ENCODE peak calls at places on chromosomes 3 and 15, in ten cellular contexts. U, D, G, P, J, H, X, W, S and K are unnamed samples.
A peak's percentile ranks its signal among the peaks of the same experiment; 100 is the strongest.

GRCh38 chr3:192812736-192813383 is 85.5 kb upstream of the FGF12 start:
- DNase-seq in S (no peak), P (no peak), H (no peak), J (peak; percentile 62), W (peak; percentile 20), G (peak; percentile 5), D (peak; percentile 8), X (no peak), U (peak; percentile 54), K (peak; percentile 7)

GRCh38 chr3:194382196-194382891 is 12.8 kb upstream of the LRRC15 start:
- DNase-seq in H (no peak), J (no peak), S (no peak), D (no peak), U (no peak), G (no peak), P (no peak), X (no peak), W (no peak), K (no peak)

GRCh38 chr3:46950661-46951241 is 25.8 kb downstream of the CCDC12 start:
- DNase-seq in H (no peak), U (no peak), X (no peak), G (no peak), D (no peak), S (no peak), P (no peak), J (no peak), W (no peak), K (no peak)

GRCh38 chr3:63067999-63068645 is 192.9 kb upstream of the CADPS start:
- DNase-seq in H (no peak), W (no peak), J (peak; percentile 86), G (no peak), U (peak; percentile 39), P (no peak), D (no peak), S (no peak), X (no peak), K (peak; percentile 55)

GRCh38 chr3:139198929-139199328 is 144.9 kb upstream of the MRPS22 start:
- DNase-seq in G (no peak), W (no peak), S (no peak), P (no peak), U (peak; percentile 15), H (no peak), D (peak; percentile 33), J (no peak), X (no peak), K (no peak)

GRCh38 chr3:67288707-67289106 is 290.6 kb downstream of the KBTBD8 start:
- DNase-seq in X (no peak), H (no peak), P (no peak), J (no peak), U (no peak), D (no peak), S (no peak), G (no peak), W (no peak), K (no peak)

GRCh38 chr15:85137507-85138175 is 156.0 kb downstream of the PDE8A start:
- DNase-seq in W (no peak), S (no peak), J (peak; percentile 42), D (peak; percentile 93), P (no peak), H (no peak), G (no peak), U (no peak), X (no peak), K (no peak)

GRCh38 chr3:129514563-129514962 is 13.9 kb upstream of the RHO start:
- DNase-seq in U (no peak), G (no peak), W (no peak), S (no peak), P (no peak), J (no peak), D (no peak), H (no peak), X (no peak), K (no peak)

GRCh38 chr3:100010087-100010417 is 104.2 kb downstream of the FILIP1L start:
- DNase-seq in P (no peak), U (no peak), S (no peak), W (no peak), X (no peak), J (no peak), G (no peak), H (no peak), D (no peak), K (no peak)

GRCh38 chr3:33212406-33212805 is 6.2 kb downstream of the SUSD5 start:
- DNase-seq in U (no peak), D (no peak), P (no peak), G (no peak), X (no peak), S (no peak), J (no peak), H (no peak), W (no peak), K (no peak)

GRCh38 chr3:121467085-121467484 is 78.7 kb downstream of the POLQ start:
- DNase-seq in S (no peak), P (no peak), G (no peak), X (no peak), D (no peak), W (no peak), U (no peak), J (no peak), H (no peak), K (no peak)

GRCh38 chr3:101383656-101384055 is 63.3 kb upstream of the IMPG2 start:
- DNase-seq in D (no peak), J (no peak), S (no peak), W (no peak), U (no peak), H (no peak), X (no peak), P (no peak), G (no peak), K (no peak)

GRCh38 chr15:101255615-101256350 is 3.9 kb upstream of the CHSY1 start:
- DNase-seq in G (no peak), X (no peak), P (no peak), S (peak; percentile 54), D (peak; percentile 17), U (no peak), H (no peak), W (no peak), J (peak; percentile 82), K (no peak)

GRCh38 chr3:161275919-161276318 is 54.8 kb downstream of the NMD3 start:
- DNase-seq in U (no peak), X (no peak), J (no peak), W (no peak), G (no peak), D (no peak), H (no peak), P (no peak), S (no peak), K (no peak)

GRCh38 chr15:62618432-62618831 is 424.1 kb upstream of the TPM1 start:
- DNase-seq in D (no peak), J (no peak), U (peak; percentile 71), H (no peak), W (no peak), S (no peak), X (no peak), G (no peak), P (no peak), K (no peak)

GRCh38 chr15:48384616-48385015 is 53.4 kb downstream of the DUT start:
- DNase-seq in S (no peak), U (peak; percentile 51), G (no peak), J (no peak), X (no peak), D (no peak), W (no peak), P (no peak), H (no peak), K (no peak)

GRCh38 chr3:188529228-188529627 is 375.3 kb downstream of the LPP start:
- DNase-seq in W (no peak), J (no peak), X (no peak), S (no peak), P (no peak), U (no peak), H (no peak), D (no peak), G (no peak), K (no peak)

GRCh38 chr15:66846811-66847210 is 144.8 kb downstream of the SMAD6 start:
- DNase-seq in W (no peak), P (no peak), S (no peak), D (no peak), J (no peak), H (no peak), G (no peak), X (no peak), U (no peak), K (no peak)

GRCh38 chr3:151925876-151926275 is 52.4 kb downstream of the SUCNR1 start:
- DNase-seq in U (peak; percentile 82), W (no peak), G (no peak), S (no peak), D (no peak), J (no peak), P (peak; percentile 31), X (no peak), H (no peak), K (no peak)

GRCh38 chr3:51799879-51800757 is 21.1 kb upstream of the IQCF6 start:
- DNase-seq in W (no peak), U (peak; percentile 32), D (peak; percentile 55), J (peak; percentile 69), X (no peak), G (no peak), H (no peak), S (peak; percentile 14), P (peak; percentile 33), K (peak; percentile 20)

GRCh38 chr15:34039506-34040123 is 611 bp upstream of the AVEN start:
- DNase-seq in D (no peak), S (peak; percentile 14), U (peak; percentile 18), G (no peak), H (peak; percentile 31), J (peak; percentile 16), P (no peak), X (no peak), W (no peak), K (no peak)

GRCh38 chr3:152445227-152445626 is 176.5 kb downstream of the MBNL1 start:
- DNase-seq in P (no peak), S (no peak), J (no peak), X (no peak), W (no peak), G (no peak), H (no peak), U (no peak), D (no peak), K (no peak)

GRCh38 chr15:74396146-74396438 is 28.6 kb upstream of the CYP11A1 start:
- DNase-seq in G (no peak), H (no peak), D (no peak), P (no peak), U (no peak), W (no peak), X (no peak), S (no peak), J (no peak), K (no peak)

GRCh38 chr3:9715764-9716437 is 12.3 kb downstream of the CPNE9 start:
- DNase-seq in X (no peak), G (peak; percentile 17), W (no peak), J (no peak), S (peak; percentile 86), D (no peak), P (peak; percentile 86), U (peak; percentile 85), H (no peak), K (no peak)

GRCh38 chr3:190443257-190443656 is 6.4 kb downstream of the TMEM207 start:
- DNase-seq in H (no peak), P (peak; percentile 6), J (no peak), X (no peak), D (no peak), G (no peak), U (peak; percentile 11), S (no peak), W (no peak), K (no peak)

GRCh38 chr15:48388017-48388936 is 57.0 kb downstream of the DUT start:
- DNase-seq in D (no peak), H (no peak), S (no peak), X (no peak), W (no peak), P (no peak), G (no peak), U (peak; percentile 35), J (peak; percentile 55), K (no peak)

GRCh38 chr15:89946681-89947313 is 34.0 kb upstream of the ARPIN start:
- DNase-seq in P (no peak), G (no peak), J (no peak), X (no peak), W (no peak), H (no peak), D (no peak), U (no peak), S (no peak), K (no peak)

GRCh38 chr3:194251891-194252560 is 99.1 kb downstream of the CPN2 start:
- DNase-seq in D (no peak), W (no peak), U (no peak), X (no peak), H (peak; percentile 7), P (no peak), J (no peak), G (no peak), S (no peak), K (no peak)